ENCODE peak calls at places on chromosomes 4 and X, in six cellular contexts. L is transverse colon, D is stomach, I is A549, K is GM12878, H is tibial nerve. Z is an unnamed sample.

GRCh38 chr4:141480950-141481349 is 155.4 kb upstream of the IL15 start:
- DNase-seq in H (no peak), D (no peak), K (no peak), L (no peak), I (no peak), Z (no peak)

GRCh38 chrX:129235903-129236302 is 287.4 kb downstream of the SMARCA1 start:
- DNase-seq in K (no peak), L (no peak), D (no peak), H (no peak), I (no peak), Z (no peak)

GRCh38 chr4:173252024-173252935 is 81.9 kb downstream of the HMGB2 start:
- DNase-seq in H (peak), L (peak), K (peak), I (peak), D (peak), Z (peak)

GRCh38 chrX:102745513-102746133 is 25.1 kb downstream of the GPRASP3 start:
- DNase-seq in D (no peak), L (no peak), I (no peak), K (no peak), H (no peak), Z (peak)

GRCh38 chrX:50920132-50920531 is 9.6 kb downstream of the BMP15 start:
- DNase-seq in K (no peak), D (no peak), I (peak), H (no peak), L (no peak), Z (no peak)

GRCh38 chr4:98614655-98615054 is 43.8 kb downstream of the TSPAN5 start:
- DNase-seq in L (no peak), H (no peak), D (no peak), I (no peak), K (no peak), Z (no peak)

GRCh38 chrX:49892552-49892951 is 13.3 kb downstream of the USP27X start:
- DNase-seq in I (no peak), D (no peak), K (no peak), L (no peak), H (no peak), Z (no peak)

GRCh38 chrX:154051210-154051810 is 31.6 kb upstream of the IRAK1 start:
- DNase-seq in D (peak), L (peak), I (peak), K (no peak), H (peak), Z (peak)

GRCh38 chrX:24927372-24927771 is 88.4 kb downstream of the ARX start:
- DNase-seq in L (no peak), D (no peak), K (no peak), H (no peak), I (no peak), Z (no peak)

GRCh38 chr4:65521666-65522065 is 148.6 kb downstream of the EPHA5 start:
- DNase-seq in K (no peak), L (no peak), H (no peak), I (no peak), D (no peak), Z (no peak)

GRCh38 chr4:101019941-101020401 is 327.4 kb downstream of the PPP3CA start:
- DNase-seq in K (peak), D (no peak), H (no peak), I (peak), L (no peak), Z (no peak)

GRCh38 chr4:25621027-25621930 is 34.4 kb upstream of the SLC34A2 start:
- DNase-seq in H (no peak), I (no peak), L (no peak), D (no peak), K (no peak), Z (no peak)

GRCh38 chr4:8917321-8917811 is 45.7 kb upstream of the HMX1 start:
- DNase-seq in D (peak), I (no peak), H (no peak), L (no peak), K (no peak), Z (no peak)

GRCh38 chr4:147884536-147884935 is 152.6 kb downstream of the ARHGAP10 start:
- DNase-seq in D (no peak), I (no peak), K (no peak), H (no peak), L (no peak), Z (no peak)

GRCh38 chrX:123481908-123482873 is 250.7 kb downstream of the THOC2 start:
- DNase-seq in H (no peak), I (no peak), D (no peak), L (no peak), K (no peak), Z (no peak)

GRCh38 chrX:65607070-65607742 is 60.2 kb upstream of the MSN start:
- DNase-seq in H (no peak), L (no peak), K (no peak), I (no peak), D (no peak), Z (no peak)

GRCh38 chrX:1597345-1598020 is 6.1 kb downstream of the AKAP17A start:
- DNase-seq in I (no peak), K (no peak), L (no peak), D (peak), H (no peak), Z (no peak)

GRCh38 chr4:106463622-106464021 is 95.0 kb upstream of the GIMD1 start:
- DNase-seq in K (no peak), D (no peak), I (no peak), L (no peak), H (no peak), Z (no peak)

GRCh38 chr4:68864438-68865177 is 48.8 kb downstream of the UGT2B10 start:
- DNase-seq in D (peak), I (peak), K (no peak), H (no peak), L (peak), Z (no peak)

GRCh38 chr4:5220028-5220427 is 168.7 kb downstream of the STK32B start:
- DNase-seq in K (no peak), L (no peak), I (no peak), D (no peak), H (no peak), Z (no peak)

GRCh38 chrX:108224727-108225455 is 133.3 kb downstream of the ATG4A start:
- DNase-seq in L (no peak), D (no peak), I (peak), K (peak), H (no peak), Z (peak)

GRCh38 chr4:66959207-66959606 is 586.1 kb downstream of the CENPC start:
- DNase-seq in D (no peak), L (no peak), H (no peak), I (no peak), K (no peak), Z (no peak)

GRCh38 chrX:136497556-136498048 is at the start of gene HTATSF1:
- DNase-seq in K (no peak), L (no peak), D (peak), H (no peak), I (no peak), Z (no peak)
- TF ChIP-seq POLR2A in K (peak), L (no peak), D (no peak), H (no peak), I (peak), Z (no peak)

GRCh38 chrX:39862958-39863357 is 234.8 kb downstream of the BCOR start:
- DNase-seq in I (no peak), D (no peak), L (no peak), H (no peak), K (no peak), Z (no peak)
- TF ChIP-seq EP300 in I (no peak), D (no peak), L (no peak), H (no peak), K (no peak), Z (no peak)

GRCh38 chr4:40246938-40247337 is 50.1 kb downstream of the RHOH start:
- DNase-seq in L (no peak), K (no peak), D (no peak), H (no peak), I (no peak), Z (no peak)

GRCh38 chr4:40243390-40243948 is 46.6 kb downstream of the RHOH start:
- DNase-seq in I (no peak), D (no peak), K (no peak), H (no peak), L (no peak), Z (no peak)

GRCh38 chr4:40247350-40247749 is 50.5 kb downstream of the RHOH start:
- DNase-seq in K (no peak), L (peak), D (no peak), H (no peak), I (no peak), Z (no peak)

GRCh38 chr4:40246547-40246900 is 49.7 kb downstream of the RHOH start:
- DNase-seq in I (no peak), L (no peak), D (no peak), H (no peak), K (no peak), Z (no peak)

DNA sequence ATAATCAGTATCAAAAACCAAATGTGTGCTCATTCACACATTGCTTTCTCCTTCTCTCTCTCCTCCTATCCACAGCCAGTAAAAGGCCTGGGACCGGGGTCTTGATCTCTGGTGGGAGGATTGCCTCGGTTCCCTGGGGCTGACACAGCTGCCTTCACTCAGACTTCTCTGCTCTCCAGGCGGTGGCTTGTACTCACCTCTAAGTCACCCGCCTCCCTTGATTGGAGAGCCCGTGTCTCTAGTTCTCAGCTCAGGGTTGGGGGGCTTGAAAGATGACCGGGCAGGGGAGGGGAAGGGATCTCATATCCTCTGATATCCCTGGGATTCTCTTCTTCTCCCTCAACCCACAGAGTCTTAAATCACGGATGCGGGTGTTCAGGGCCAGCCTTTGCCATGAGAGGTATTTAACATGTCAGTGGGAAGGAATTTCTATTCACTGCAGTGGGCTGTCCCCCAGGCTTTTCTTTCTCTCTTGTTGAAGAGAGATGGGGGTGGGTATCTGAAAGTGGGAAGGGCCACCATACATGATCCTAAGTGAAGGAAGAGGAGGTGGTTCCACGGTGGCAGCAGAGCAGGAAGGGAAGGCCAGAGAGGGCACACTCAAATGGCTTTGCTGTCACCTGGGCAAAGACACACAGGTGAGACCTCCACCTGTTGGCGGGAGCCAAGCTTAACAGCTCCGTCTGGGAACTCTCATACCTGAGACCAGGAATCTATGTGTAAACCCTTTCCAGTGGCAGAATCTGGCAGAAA is 49.1 kb downstream of the RHOH start:
- DNase-seq in I (no peak), D (no peak), H (no peak), K (no peak), L (no peak), Z (no peak)
- TF ChIP-seq POLR2A in I (no peak), D (no peak), H (no peak), K (peak), L (no peak), Z (no peak)

GRCh38 chr4:40871695-40872250 is 122.0 kb downstream of the NSUN7 start:
- DNase-seq in H (no peak), K (no peak), L (no peak), D (no peak), I (no peak), Z (no peak)
- TF ChIP-seq EP300 in H (no peak), K (no peak), L (no peak), D (no peak), I (no peak), Z (no peak)

DNA sequence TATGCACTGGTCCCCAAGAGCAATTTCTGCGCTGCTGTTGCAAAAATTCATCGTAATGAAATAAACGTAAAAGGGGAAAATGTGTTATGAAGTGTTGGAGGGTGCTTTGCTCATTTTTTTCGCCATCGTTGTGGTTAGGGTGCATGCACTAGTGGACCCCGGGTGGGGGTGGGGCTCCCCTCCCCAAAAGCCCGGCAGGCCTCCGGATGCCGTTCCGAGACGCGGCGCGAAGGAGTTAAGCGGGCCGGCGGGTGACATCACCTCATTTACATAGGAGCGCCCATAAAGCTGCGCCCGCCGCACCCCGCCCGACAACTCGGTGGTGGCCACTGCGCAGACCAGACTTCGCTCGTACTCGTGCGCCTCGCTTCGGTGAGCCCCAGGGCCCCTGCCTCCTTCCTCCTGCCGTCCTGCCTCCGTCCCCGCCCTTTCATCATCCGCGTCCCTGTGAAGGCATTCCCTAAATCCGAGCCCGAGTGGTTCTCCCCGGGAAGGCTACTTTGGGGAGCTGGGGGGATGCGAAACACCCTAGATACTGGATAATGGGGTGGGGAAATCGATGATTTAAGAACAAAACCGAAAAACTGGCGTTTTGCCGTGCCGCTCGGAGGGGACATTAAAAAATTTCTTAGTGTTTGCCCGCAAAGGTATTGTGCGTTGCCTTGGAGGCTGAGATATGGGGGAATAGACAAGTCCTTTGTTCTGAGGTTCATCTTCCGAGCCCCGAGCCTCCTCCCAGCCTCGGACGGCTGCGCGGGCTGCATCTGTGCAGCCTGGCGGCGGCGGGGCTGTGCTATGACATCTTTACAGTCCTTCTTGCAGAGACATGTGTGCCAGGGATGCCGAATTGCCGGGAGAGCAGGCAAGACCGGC is at the start of gene TMSB4X:
- DNase-seq in I (peak), H (peak), K (no peak), D (peak), L (peak), Z (peak)
- TF ChIP-seq POLR2A in I (peak), H (peak), K (peak), D (peak), L (peak), Z (peak)

DNA sequence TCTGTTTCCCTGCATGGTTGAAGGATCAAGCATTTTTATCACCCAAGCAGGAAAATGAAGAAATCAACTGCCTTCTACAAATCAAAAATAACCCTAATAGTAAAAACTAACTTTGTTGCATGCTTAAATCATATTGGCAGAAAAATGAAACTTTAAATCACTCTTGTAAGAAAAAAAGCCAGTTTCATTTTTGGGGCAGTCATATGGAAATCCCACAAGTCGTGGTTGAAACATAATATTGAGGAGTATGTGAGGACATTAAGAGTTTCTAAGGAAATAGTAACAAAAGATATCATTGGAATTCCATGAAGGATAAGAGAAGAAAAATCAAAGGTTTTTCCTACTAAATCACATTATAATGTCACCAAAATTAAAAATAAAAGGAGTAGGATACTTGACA is 8.3 kb downstream of the TEC start:
- DNase-seq in H (no peak), K (no peak), D (no peak), I (no peak), L (no peak), Z (no peak)
- TF ChIP-seq EP300 in H (no peak), K (no peak), D (no peak), I (no peak), L (no peak), Z (no peak)

GRCh38 chrX:72620550-72621145 is 48.0 kb upstream of the HDAC8 start:
- DNase-seq in K (no peak), D (peak), L (peak), H (peak), I (peak), Z (peak)
- TF ChIP-seq POLR2A in K (no peak), D (no peak), L (no peak), H (no peak), I (no peak), Z (peak)

GRCh38 chr4:61431131-61431530 is 231.0 kb downstream of the ADGRL3 start:
- DNase-seq in I (no peak), L (no peak), D (no peak), K (no peak), H (no peak), Z (no peak)
- TF ChIP-seq EP300 in I (no peak), L (no peak), D (no peak), K (no peak), H (no peak), Z (no peak)

GRCh38 chrX:55717521-55718497 is at the start of gene RRAGB:
- DNase-seq in D (peak), L (peak), H (peak), K (peak), I (peak), Z (peak)
- TF ChIP-seq POLR2A in D (no peak), L (peak), H (no peak), K (peak), I (peak), Z (peak)

Z was measured in ovary.